ENCODE peak calls at places on chromosomes 7 and 10, in four cellular contexts. W, B, O and P are unnamed samples.

GRCh38 chr7:27123477-27124053 is 7.0 kb downstream of the HOXA4 start:
- DNase-seq in O (no peak), W (no peak), B (no peak), P (no peak)

GRCh38 chr7:74568658-74569057 is 88.9 kb upstream of the GTF2I start:
- DNase-seq in B (peak; percentile 33), O (no peak), W (no peak), P (no peak)

GRCh38 chr10:44261710-44262455 is 123.0 kb downstream of the CXCL12 start:
- DNase-seq in W (no peak), B (peak; percentile 53), O (no peak), P (no peak)

GRCh38 chr10:27611209-27611608 is 107.1 kb downstream of the RAB18 start:
- DNase-seq in B (peak; percentile 22), W (no peak), O (peak; percentile 14), P (no peak)

GRCh38 chr10:103792547-103792946 is 62.8 kb downstream of the SH3PXD2A start:
- DNase-seq in B (peak; percentile 24), O (peak; percentile 69), W (no peak), P (no peak)

GRCh38 chr7:156478486-156478885 is 162.1 kb upstream of the RNF32 start:
- DNase-seq in W (no peak), B (no peak), O (no peak), P (no peak)

GRCh38 chr10:18238875-18239485 is 98.8 kb downstream of the CACNB2 start:
- DNase-seq in W (peak; percentile 20), O (peak; percentile 46), B (peak; percentile 76), P (no peak)

GRCh38 chr10:79400567-79401004 is 44.8 kb downstream of the ZCCHC24 start:
- DNase-seq in B (peak; percentile 37), W (peak; percentile 65), O (peak; percentile 97), P (peak; percentile 74)

GRCh38 chr7:27198871-27199801 is 755 bp downstream of the HOXA13 start:
- DNase-seq in O (peak; percentile 20), B (no peak), W (peak; percentile 48), P (peak; percentile 46)

GRCh38 chr10:122126763-122127659 is 138.0 kb downstream of the TACC2 start:
- DNase-seq in B (peak; percentile 90), W (peak; percentile 72), O (peak; percentile 88), P (no peak)

GRCh38 chr10:33612551-33612950 is 278.1 kb upstream of the NRP1 start:
- DNase-seq in O (no peak), W (no peak), B (peak; percentile 92), P (no peak)

GRCh38 chr7:29035044-29035740 is 77.1 kb upstream of the TRIL start:
- DNase-seq in B (peak; percentile 93), W (peak; percentile 28), O (peak; percentile 93), P (no peak)

GRCh38 chr10:95480102-95480900 is 80.9 kb downstream of the SORBS1 start:
- DNase-seq in B (peak; percentile 22), W (no peak), O (no peak), P (no peak)

GRCh38 chr10:31927597-31928530 is 767 bp downstream of the ARHGAP12 start:
- DNase-seq in O (peak; percentile 45), B (peak; percentile 55), W (peak; percentile 47), P (peak; percentile 82)

GRCh38 chr7:106717254-106717996 is 56.5 kb upstream of the CCDC71L start:
- DNase-seq in O (peak; percentile 10), B (peak; percentile 32), W (no peak), P (no peak)

GRCh38 chr7:39589323-39590111 is 23.3 kb downstream of the YAE1 start:
- DNase-seq in O (peak; percentile 88), W (no peak), B (peak; percentile 98), P (peak; percentile 29)

GRCh38 chr7:29806131-29806792 is at the start of gene WIPF3:
- DNase-seq in B (no peak), O (peak; percentile 40), W (peak; percentile 22), P (peak; percentile 41)

GRCh38 chr7:22589641-22590141 is 89.7 kb upstream of the STEAP1B start:
- DNase-seq in B (peak; percentile 92), O (peak; percentile 79), W (no peak), P (no peak)

GRCh38 chr7:138785587-138786437 is 12.0 kb upstream of the TMEM213 start:
- DNase-seq in B (peak; percentile 42), W (peak; percentile 44), O (peak; percentile 25), P (no peak)

GRCh38 chr7:70271617-70272081 is 673.4 kb downstream of the AUTS2 start:
- DNase-seq in O (no peak), B (no peak), W (no peak), P (no peak)

GRCh38 chr10:27743736-27744477 is 1.7 kb downstream of the MKX start:
- DNase-seq in W (no peak), B (peak; percentile 9), O (peak; percentile 18), P (peak; percentile 21)

GRCh38 chr7:13800694-13801448 is 188.6 kb downstream of the ETV1 start:
- DNase-seq in W (no peak), O (peak; percentile 86), B (peak; percentile 98), P (peak; percentile 31)

GRCh38 chr7:87574630-87575029 is 26.1 kb downstream of the ABCB1 start:
- DNase-seq in B (peak; percentile 34), O (peak; percentile 43), W (no peak), P (no peak)

GRCh38 chr7:37786741-37787569 is 61.4 kb upstream of the NME8 start:
- DNase-seq in W (no peak), B (no peak), O (no peak), P (no peak)

GRCh38 chr7:77497079-77497478 is 40.0 kb upstream of the PTPN12 start:
- DNase-seq in B (no peak), W (no peak), O (no peak), P (no peak)

GRCh38 chr10:20156511-20156910 is 340.3 kb downstream of the PLXDC2 start:
- DNase-seq in W (no peak), O (no peak), B (no peak), P (no peak)

GRCh38 chr7:124275411-124275810 is 242.5 kb upstream of the TMEM229A start:
- DNase-seq in W (no peak), B (no peak), O (no peak), P (no peak)

GRCh38 chr10:129545257-129545656 is 78.2 kb downstream of the MGMT start:
- DNase-seq in O (peak; percentile 63), B (peak; percentile 67), W (no peak), P (no peak)

GRCh38 chr7:112987171-112987570 is 99.5 kb downstream of the GPR85 start:
- DNase-seq in B (peak; percentile 18), O (no peak), W (no peak), P (no peak)

GRCh38 chr10:28503114-28503513 is 29.8 kb upstream of the WAC start:
- DNase-seq in W (no peak), B (no peak), O (peak; percentile 81), P (no peak)

GRCh38 chr7:148809856-148810255 is 74.2 kb downstream of the EZH2 start:
- DNase-seq in O (no peak), W (no peak), B (no peak), P (peak; percentile 35)

GRCh38 chr7:101060992-101061391 is 24.3 kb upstream of the TRIM56 start:
- DNase-seq in W (no peak), B (no peak), O (no peak), P (no peak)

GRCh38 chr7:101058355-101058754 is 26.9 kb upstream of the TRIM56 start:
- DNase-seq in O (peak; percentile 46), W (peak; percentile 43), B (peak; percentile 64), P (no peak)

DNA sequence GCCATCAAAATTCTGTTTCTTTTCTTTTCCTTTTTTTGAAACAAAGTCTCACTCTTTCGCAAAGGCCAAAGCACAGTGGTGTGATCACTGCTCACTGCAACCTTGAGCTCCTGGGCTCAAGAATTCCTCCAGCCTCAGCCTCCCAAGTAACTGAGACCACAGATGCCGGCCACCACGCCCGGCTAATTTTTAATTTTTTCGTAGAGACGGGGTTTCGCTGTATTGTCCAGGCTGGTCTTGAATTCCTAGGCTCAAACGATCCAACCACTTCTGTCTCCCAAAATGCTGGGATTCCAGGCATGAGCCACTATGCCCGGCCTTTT is 25.7 kb upstream of the TRIM56 start:
- DNase-seq in O (no peak), B (no peak), W (no peak), P (no peak)
- TF ChIP-seq CTCF in O (no peak), B (no peak), W (no peak), P (peak; percentile 51)

GRCh38 chr10:87639493-87639892 is 20.2 kb upstream of the PAPSS2 start:
- DNase-seq in O (no peak), W (no peak), B (no peak), P (no peak)
- TF ChIP-seq CTCF in O (no peak), W (no peak), B (no peak), P (no peak)

GRCh38 chr10:70761031-70761601 is 24.1 kb downstream of the TBATA start:
- DNase-seq in O (peak; percentile 68), W (no peak), B (no peak), P (no peak)
- TF ChIP-seq CTCF in O (peak; percentile 68), W (no peak), B (peak; percentile 15), P (no peak)

GRCh38 chr7:41237956-41238355 is 464.9 kb downstream of the INHBA start:
- DNase-seq in B (no peak), O (peak; percentile 52), W (no peak), P (no peak)

DNA sequence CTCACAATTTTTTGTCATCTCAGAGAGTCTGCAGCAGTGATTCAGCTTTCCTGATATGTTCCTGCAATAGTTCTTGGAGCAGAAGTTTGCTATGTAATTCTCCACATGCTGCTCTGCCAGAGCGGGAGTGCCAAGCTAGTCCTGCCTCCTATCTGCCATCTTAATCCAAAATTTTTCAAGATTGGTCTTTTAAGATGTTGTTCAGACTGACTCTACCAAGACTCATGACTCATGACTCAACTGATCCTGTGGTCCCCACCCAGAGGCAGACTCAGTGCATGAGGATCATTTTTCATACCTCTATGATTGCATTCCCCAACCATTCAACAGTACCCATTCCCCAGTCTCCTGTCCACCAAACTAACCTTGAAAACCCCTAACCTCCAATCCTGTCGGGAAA is 470.8 kb downstream of the INHBA start:
- DNase-seq in B (peak; percentile 52), O (peak; percentile 27), W (no peak), P (no peak)
- TF ChIP-seq CTCF in B (no peak), O (no peak), W (no peak), P (no peak)

GRCh38 chr7:85184599-85185354 is 2.1 kb downstream of the SEMA3D start:
- DNase-seq in O (peak; percentile 23), W (no peak), B (peak; percentile 41), P (peak; percentile 72)

GRCh38 chr7:85185355-85186082 is 1.3 kb downstream of the SEMA3D start:
- DNase-seq in W (peak; percentile 9), B (peak; percentile 60), O (peak; percentile 70), P (peak; percentile 63)

GRCh38 chr7:85186083-85186520 is 754 bp downstream of the SEMA3D start:
- DNase-seq in O (peak; percentile 62), W (peak; percentile 11), B (peak; percentile 65), P (peak; percentile 51)

GRCh38 chr7:85183296-85183695 is 3.6 kb downstream of the SEMA3D start:
- DNase-seq in W (no peak), B (no peak), O (no peak), P (no peak)

GRCh38 chr7:85186521-85187241 is at the start of gene SEMA3D:
- DNase-seq in O (peak; percentile 84), W (peak; percentile 60), B (peak; percentile 81), P (peak; percentile 93)
- TF ChIP-seq CTCF in O (peak; percentile 83), W (peak; percentile 71), B (peak; percentile 68), P (peak; percentile 86)